ENCODE peak calls at places on chromosomes 13 and 19, in nine cellular contexts. X is stimulated activated CD4-positive, alpha-beta T cell treated with anti-CD3 and anti-CD28 coated beads, Interleukin-1b, Interleukin-23, amount 100 ng/mL, for 4 hours; M is NCI-H1105 treated with DMSO at 0.1 percent for 48 hours; Y is fibroblast of pulmonary artery; Q is A549; D is head of caudate nucleus; U is cardiac muscle cell; L is progenitor cell of endocrine pancreas; T is NCI-H748 treated with DMSO at 0.1 percent for 48 hours. B is an unnamed sample.

GRCh38 chr19:58154287-58154678 is 3.7 kb upstream of the ZNF329 start:
- DNase-seq in X (no peak), M (no peak), Y (peak; percentile 57), Q (no peak), D (peak; percentile 14), U (peak; percentile 53), L (no peak), T (no peak), B (peak; percentile 32)

GRCh38 chr13:46339035-46339666 is 47.9 kb downstream of the RUBCNL start:
- DNase-seq in X (no peak), M (no peak), Y (peak; percentile 87), Q (no peak), D (no peak), U (no peak), L (no peak), T (no peak), B (no peak)

GRCh38 chr13:110116072-110116487 is 190.9 kb downstream of the COL4A1 start:
- DNase-seq in X (peak; percentile 44), M (no peak), Y (peak; percentile 91), Q (peak; percentile 52), D (no peak), U (peak; percentile 73), L (peak; percentile 65), T (no peak), B (peak; percentile 59)

GRCh38 chr19:13097331-13098258 is 5.1 kb downstream of the LYL1 start:
- DNase-seq in X (no peak), M (peak; percentile 9), Y (no peak), Q (no peak), D (no peak), U (no peak), L (no peak), T (no peak), B (peak; percentile 52)

GRCh38 chr19:13806728-13807127 is 11.5 kb downstream of the ZSWIM4 start:
- DNase-seq in X (no peak), M (no peak), Y (no peak), Q (no peak), D (no peak), U (no peak), L (no peak), T (no peak), B (no peak)

GRCh38 chr19:18645035-18645511 is 8.2 kb downstream of the KLHL26 start:
- DNase-seq in X (no peak), M (no peak), Y (no peak), Q (no peak), D (peak; percentile 86), U (no peak), L (no peak), T (no peak), B (no peak)

GRCh38 chr19:4139614-4140236 is 13.7 kb upstream of the CREB3L3 start:
- DNase-seq in X (peak; percentile 88), M (peak; percentile 12), Y (peak; percentile 67), Q (peak; percentile 76), D (peak; percentile 52), U (peak; percentile 59), L (peak; percentile 69), T (peak; percentile 19), B (peak; percentile 63)

GRCh38 chr19:45021971-45022370 is 16.9 kb upstream of the CLASRP start:
- DNase-seq in X (no peak), M (no peak), Y (no peak), Q (no peak), D (no peak), U (no peak), L (no peak), T (no peak), B (no peak)

GRCh38 chr13:25752957-25753540 is 298.8 kb downstream of the SHISA2 start:
- DNase-seq in X (no peak), M (no peak), Y (peak; percentile 78), Q (no peak), D (no peak), U (no peak), L (no peak), T (no peak), B (peak; percentile 43)

GRCh38 chr19:3370214-3370720 is 3.9 kb downstream of the NFIC start:
- DNase-seq in X (no peak), M (no peak), Y (no peak), Q (no peak), D (no peak), U (no peak), L (no peak), T (no peak), B (no peak)

GRCh38 chr13:41931337-41931736 is 29.6 kb downstream of the VWA8 start:
- DNase-seq in X (no peak), M (no peak), Y (peak; percentile 21), Q (no peak), D (no peak), U (no peak), L (no peak), T (no peak), B (no peak)

GRCh38 chr13:51807041-51807440 is 3.1 kb upstream of the DHRS12 start:
- DNase-seq in X (no peak), M (no peak), Y (no peak), Q (no peak), D (no peak), U (no peak), L (no peak), T (no peak), B (no peak)

GRCh38 chr19:18712981-18713380 is 29.5 kb downstream of the CRTC1 start:
- DNase-seq in X (no peak), M (no peak), Y (peak; percentile 16), Q (no peak), D (no peak), U (peak; percentile 68), L (no peak), T (no peak), B (no peak)

GRCh38 chr13:30744056-30744684 is 8.8 kb downstream of the ALOX5AP start:
- DNase-seq in X (peak; percentile 45), M (no peak), Y (no peak), Q (peak; percentile 25), D (no peak), U (no peak), L (no peak), T (no peak), B (peak; percentile 36)

GRCh38 chr19:32688315-32688714 is 3.3 kb upstream of the NUDT19 start:
- DNase-seq in X (no peak), M (no peak), Y (no peak), Q (no peak), D (no peak), U (no peak), L (no peak), T (no peak), B (no peak)

GRCh38 chr19:51570962-51571575 is at the start of gene ZNF175:
- DNase-seq in X (peak; percentile 75), M (no peak), Y (peak; percentile 98), Q (peak; percentile 95), D (peak; percentile 93), U (peak; percentile 97), L (peak; percentile 84), T (peak; percentile 98), B (peak; percentile 100)

GRCh38 chr13:76769238-76769859 is 116.9 kb downstream of the KCTD12 start:
- DNase-seq in X (no peak), M (no peak), Y (no peak), Q (no peak), D (no peak), U (no peak), L (no peak), T (no peak), B (no peak)

B was measured in endothelial cell of umbilical vein.